ENCODE peak calls at places on chromosomes 2 and 18, in nine cellular contexts. P, R, D, A, Y, G, H, U and K are unnamed samples.

GRCh38 chr2:8380573-8380972 is 301.3 kb upstream of the ID2 start:
- DNase-seq in A (no peak), R (no peak), P (no peak), D (no peak), Y (no peak), H (no peak), G (no peak), U (no peak), K (no peak)

GRCh38 chr2:113105047-113105446 is 22.4 kb upstream of the IL1RN start:
- DNase-seq in R (no peak), D (no peak), H (no peak), G (no peak), U (peak; percentile 26), Y (no peak), P (peak; percentile 46), A (no peak), K (no peak)

GRCh38 chr2:221981918-221982317 is 316.9 kb downstream of the PAX3 start:
- DNase-seq in P (no peak), Y (no peak), A (no peak), U (no peak), H (no peak), D (no peak), G (no peak), R (no peak), K (no peak)

GRCh38 chr2:163252199-163252598 is 413.6 kb upstream of the KCNH7 start:
- DNase-seq in G (no peak), Y (no peak), D (no peak), R (no peak), P (no peak), U (no peak), H (no peak), A (no peak), K (no peak)

GRCh38 chr18:47251289-47252120 is at the start of gene SKOR2:
- DNase-seq in H (no peak), U (no peak), D (no peak), A (no peak), R (no peak), Y (no peak), G (no peak), P (no peak), K (no peak)

GRCh38 chr18:63534615-63535014 is 7.6 kb upstream of the SERPINB12 start:
- DNase-seq in U (no peak), P (no peak), H (peak; percentile 28), A (no peak), Y (no peak), D (no peak), R (no peak), G (no peak), K (no peak)

GRCh38 chr2:239267411-239267941 is 133.3 kb downstream of the HDAC4 start:
- DNase-seq in R (no peak), G (peak; percentile 96), U (no peak), Y (peak; percentile 73), H (peak; percentile 97), A (peak; percentile 78), P (peak; percentile 80), D (peak; percentile 73), K (no peak)

GRCh38 chr2:133760366-133760765 is 192.1 kb upstream of the NCKAP5 start:
- DNase-seq in Y (no peak), A (no peak), D (no peak), U (no peak), R (no peak), G (no peak), P (peak; percentile 95), H (no peak), K (no peak)

GRCh38 chr2:222892321-222892720 is 31.5 kb downstream of the ACSL3 start:
- DNase-seq in G (no peak), Y (no peak), A (no peak), D (no peak), U (no peak), R (no peak), P (peak; percentile 64), H (peak; percentile 84), K (no peak)

GRCh38 chr2:241804326-241805276 is 4.4 kb upstream of the NEU4 start:
- DNase-seq in G (peak; percentile 75), H (peak; percentile 95), Y (peak; percentile 18), D (no peak), R (peak; percentile 12), A (peak; percentile 53), U (no peak), P (no peak), K (no peak)
- TF ChIP-seq CTCF in G (no peak), H (peak; percentile 60), Y (no peak), D (no peak), R (no peak), A (no peak), U (no peak), P (no peak), K (no peak)

DNA sequence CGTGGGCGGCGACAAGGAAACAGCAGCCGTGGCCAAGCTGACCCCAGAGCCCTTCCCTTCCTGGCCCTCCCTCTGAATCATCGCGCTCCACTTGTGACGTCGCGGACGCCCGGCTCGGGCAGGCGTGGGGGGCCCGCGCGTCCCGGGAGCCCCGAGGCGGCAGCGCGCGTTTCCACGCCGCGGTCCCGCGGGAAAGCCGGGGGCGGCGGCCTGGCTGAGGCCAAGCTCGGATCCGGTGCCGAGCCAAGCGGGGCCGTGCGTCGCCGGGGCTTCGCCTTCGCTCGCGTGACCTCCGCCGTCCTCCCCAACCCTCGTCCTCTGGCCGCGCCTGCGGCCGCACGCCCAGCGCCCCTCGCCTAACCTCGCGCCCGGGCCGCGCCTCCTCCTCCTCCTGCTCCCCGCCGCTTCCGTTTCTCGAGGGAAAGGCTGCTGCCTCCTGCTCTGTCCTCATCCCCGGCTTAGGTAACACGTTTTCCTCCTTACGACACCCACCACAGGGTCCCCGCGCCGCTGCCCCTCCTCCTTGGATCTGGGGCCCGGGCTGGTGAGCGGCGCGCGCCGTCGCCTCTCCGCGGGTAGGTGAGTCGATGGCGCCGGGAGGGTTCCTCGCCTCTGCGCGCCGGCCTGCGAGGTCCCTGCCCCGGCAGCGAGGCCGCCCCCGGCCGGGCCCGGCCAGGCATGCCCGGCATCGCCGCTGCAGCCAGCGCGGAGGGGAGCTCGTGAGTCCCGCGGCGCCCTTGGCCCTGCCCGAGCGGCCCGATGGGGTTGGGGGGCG is at the start of gene INPP1:
- DNase-seq in G (peak; percentile 92), H (peak; percentile 91), A (peak; percentile 83), Y (peak; percentile 54), P (peak; percentile 65), R (peak; percentile 26), U (peak; percentile 32), D (peak; percentile 85), K (peak; percentile 67)
- TF ChIP-seq POLR2A in G (no peak), H (peak; percentile 28), A (peak; percentile 85), Y (peak; percentile 74), P (peak; percentile 26), R (peak; percentile 36), U (peak; percentile 24), D (peak; percentile 75), K (peak; percentile 66)

DNA sequence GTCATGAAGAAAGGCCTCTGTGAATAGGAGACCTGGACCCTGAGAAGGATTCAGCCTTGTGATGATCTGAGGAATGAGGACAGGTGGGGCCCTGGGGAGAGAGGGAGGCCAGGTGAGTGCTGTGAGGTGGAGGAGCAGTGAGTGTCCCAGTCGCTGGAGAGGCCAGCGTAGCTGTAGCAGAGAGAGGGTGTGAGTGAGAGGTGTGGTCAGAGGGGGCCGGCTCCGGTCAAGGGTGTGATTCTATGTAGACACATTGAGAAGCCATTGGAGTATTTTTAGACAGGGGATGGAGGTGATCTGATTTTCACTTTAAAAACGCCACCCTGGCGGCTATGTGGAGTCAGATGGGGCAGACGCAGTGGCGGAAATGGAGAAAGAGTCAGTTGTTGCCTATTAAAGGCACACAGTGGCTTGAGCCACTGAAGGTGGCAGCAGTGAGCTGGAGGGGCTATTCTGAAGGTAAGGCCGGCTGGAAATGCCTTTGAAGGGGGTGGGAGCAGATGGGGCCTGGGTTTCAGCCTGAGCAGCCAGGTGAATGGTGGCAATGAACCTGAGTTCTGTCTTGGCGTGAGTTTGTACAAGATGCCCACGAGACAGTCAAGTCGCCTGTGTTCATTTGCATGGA is 55.6 kb downstream of the GREB1 start:
- DNase-seq in P (no peak), A (peak; percentile 29), Y (no peak), H (peak; percentile 36), R (no peak), U (no peak), G (peak; percentile 67), D (no peak), K (no peak)
- TF ChIP-seq CTCF in P (no peak), A (no peak), Y (no peak), H (peak; percentile 54), R (no peak), U (peak; percentile 27), G (no peak), D (no peak), K (no peak)

GRCh38 chr2:148020358-148021058 is at the start of gene ORC4:
- DNase-seq in D (peak; percentile 99), G (peak; percentile 99), A (peak; percentile 99), P (peak; percentile 99), H (peak; percentile 99), U (peak; percentile 83), R (peak; percentile 97), Y (peak; percentile 99), K (peak; percentile 99)
- TF ChIP-seq POLR2A in D (peak; percentile 54), G (no peak), A (peak; percentile 71), P (peak; percentile 26), H (peak; percentile 71), U (peak; percentile 93), R (peak; percentile 36), Y (peak; percentile 62), K (peak; percentile 89)

GRCh38 chr2:24339856-24340262 is 20.5 kb downstream of the ITSN2 start:
- DNase-seq in A (no peak), G (no peak), U (no peak), D (no peak), H (no peak), R (no peak), Y (no peak), P (no peak), K (peak; percentile 58)

GRCh38 chr2:24342110-24342910 is 18.0 kb downstream of the ITSN2 start:
- DNase-seq in G (no peak), H (no peak), D (no peak), A (no peak), U (no peak), P (peak; percentile 70), Y (no peak), R (no peak), K (no peak)

GRCh38 chr2:24334245-24334633 is 26.1 kb downstream of the ITSN2 start:
- DNase-seq in P (peak; percentile 37), U (no peak), G (no peak), A (peak; percentile 60), H (no peak), Y (no peak), D (no peak), R (no peak), K (no peak)

GRCh38 chr2:24333019-24333540 is 27.3 kb downstream of the ITSN2 start:
- DNase-seq in H (no peak), R (no peak), A (no peak), Y (no peak), D (no peak), U (no peak), G (no peak), P (no peak), K (no peak)

GRCh38 chr2:24337958-24338357 is 22.4 kb downstream of the ITSN2 start:
- DNase-seq in R (no peak), Y (no peak), A (no peak), D (no peak), H (no peak), G (no peak), P (no peak), U (no peak), K (peak; percentile 17)
- TF ChIP-seq CTCF in R (no peak), Y (no peak), A (no peak), D (no peak), H (no peak), G (no peak), P (no peak), U (peak; percentile 11), K (peak; percentile 8)